ENCODE peak calls at places on chromosomes 2 and 18, in five cellular contexts. A is GM12878, O is uterus, Q is breast epithelium, Z is SK-N-SH. L is an unnamed sample.

GRCh38 chr2:38656866-38657265 is 9.0 kb upstream of the GALM start:
- DNase-seq in A (no peak), O (no peak), Q (no peak), Z (no peak), L (no peak)

GRCh38 chr2:30252723-30253688 is 21.7 kb downstream of the LBH start:
- DNase-seq in A (no peak), O (peak; percentile 73), Q (no peak), Z (no peak), L (peak; percentile 66)

GRCh38 chr2:241720560-241720959 is 13.9 kb upstream of the D2HGDH start:
- DNase-seq in A (no peak), O (no peak), Q (no peak), Z (peak; percentile 26), L (no peak)

GRCh38 chr2:26448651-26449050 is 29.3 kb downstream of the OTOF start:
- DNase-seq in A (no peak), O (no peak), Q (no peak), Z (no peak), L (no peak)

GRCh38 chr2:36354816-36355156 is 792 bp upstream of the CRIM1 start:
- DNase-seq in A (no peak), O (no peak), Q (no peak), Z (no peak), L (no peak)

GRCh38 chr2:106982350-106982749 is 96.4 kb upstream of the ST6GAL2 start:
- DNase-seq in A (no peak), O (no peak), Q (no peak), Z (no peak), L (no peak)

GRCh38 chr2:39492095-39492590 is 55.1 kb upstream of the MAP4K3 start:
- DNase-seq in A (peak; percentile 91), O (no peak), Q (no peak), Z (no peak), L (no peak)

GRCh38 chr2:177474301-177474700 is 81.7 kb downstream of the AGPS start:
- DNase-seq in A (no peak), O (no peak), Q (no peak), Z (no peak), L (no peak)

GRCh38 chr2:20091305-20091991 is 40.0 kb upstream of the LAPTM4A start:
- DNase-seq in A (no peak), O (peak; percentile 75), Q (peak; percentile 60), Z (no peak), L (no peak)

GRCh38 chr2:23387849-23388248 is 2.9 kb downstream of the KLHL29 start:
- DNase-seq in A (no peak), O (no peak), Q (no peak), Z (no peak), L (no peak)

GRCh38 chr2:102473020-102473419 is at the start of gene SLC9A4:
- DNase-seq in A (no peak), O (no peak), Q (peak; percentile 35), Z (peak; percentile 34), L (no peak)

GRCh38 chr2:27191107-27191829 is 20.6 kb upstream of the ATRAID start:
- DNase-seq in A (no peak), O (peak; percentile 79), Q (peak; percentile 53), Z (peak; percentile 84), L (no peak)

GRCh38 chr2:140311905-140312304 is 1531.7 kb upstream of the NXPH2 start:
- DNase-seq in A (no peak), O (no peak), Q (no peak), Z (no peak), L (no peak)

GRCh38 chr18:75959150-75959549 is 531.6 kb upstream of the SMIM21 start:
- DNase-seq in A (no peak), O (no peak), Q (no peak), Z (no peak), L (no peak)

GRCh38 chr18:75958683-75959082 is 531.2 kb upstream of the SMIM21 start:
- DNase-seq in A (no peak), O (no peak), Q (no peak), Z (no peak), L (no peak)

GRCh38 chr18:75966431-75966830 is 528.6 kb downstream of the ZNF516 start:
- DNase-seq in A (no peak), O (no peak), Q (no peak), Z (no peak), L (no peak)

GRCh38 chr18:75962177-75962576 is 532.9 kb downstream of the ZNF516 start:
- DNase-seq in A (no peak), O (no peak), Q (no peak), Z (no peak), L (no peak)
- TF ChIP-seq CTCF in A (no peak), O (no peak), Q (no peak), Z (no peak), L (no peak)

GRCh38 chr2:10580170-10580539 is 109.6 kb downstream of the NOL10 start:
- DNase-seq in A (no peak), O (no peak), Q (no peak), Z (no peak), L (no peak)
- H3K36me3 ChIP-seq in A (peaks cover 25% of the 10 kb centered on the region), O (no peaks in the 10 kb centered on the region), Q (peaks cover 6% of the 10 kb centered on the region), Z (peaks cover 75% of the 10 kb centered on the region), L (no peaks in the 10 kb centered on the region)

DNA sequence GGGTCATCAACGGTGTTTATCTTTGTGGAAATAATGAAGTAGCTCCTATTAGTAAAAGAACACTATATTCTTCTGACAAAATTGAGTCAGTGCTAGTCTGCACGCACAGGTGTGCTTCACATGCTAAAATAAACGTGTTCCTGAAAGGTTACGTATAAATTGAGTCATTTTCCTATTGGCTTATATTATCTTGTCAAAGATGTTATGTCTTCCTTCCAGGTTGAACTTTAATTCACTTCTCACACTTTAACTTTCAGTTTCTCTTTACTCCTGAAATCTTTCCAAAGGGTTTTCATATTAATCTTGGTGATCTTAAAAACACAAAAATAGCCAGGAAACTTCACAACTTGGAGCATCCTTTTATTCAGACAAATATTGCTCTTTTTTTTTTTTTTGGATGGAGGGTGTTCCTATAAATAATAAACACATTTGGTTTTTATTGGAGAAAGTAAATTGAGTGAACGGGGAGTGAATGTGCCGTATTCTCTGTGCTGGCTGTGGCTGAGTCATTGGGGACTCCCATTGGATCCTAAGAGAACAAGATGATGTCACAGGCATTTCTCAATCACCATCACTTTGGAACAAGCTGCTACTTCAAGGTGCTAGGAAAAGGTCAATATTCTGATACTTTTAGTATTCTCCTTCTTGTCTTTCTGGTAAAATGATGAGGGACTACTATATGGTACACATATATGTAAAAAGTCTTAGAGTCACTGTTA is 150.2 kb upstream of the SPATS2L start:
- DNase-seq in A (no peak), O (peak; percentile 50), Q (no peak), Z (no peak), L (no peak)
- H3K4me3 ChIP-seq in A (no peak overlapping the region), O (peak overlapping the region; percentile 26), Q (peak overlapping the region; percentile 20), Z (peak overlapping the region; percentile 31), L (peak overlapping the region; percentile 1)

GRCh38 chr2:181895788-181896187 is 4.3 kb downstream of the ITPRID2 start:
- DNase-seq in A (no peak), O (no peak), Q (no peak), Z (no peak), L (no peak)

GRCh38 chr2:181900007-181900651 is 8.6 kb downstream of the ITPRID2 start:
- DNase-seq in A (no peak), O (no peak), Q (no peak), Z (no peak), L (no peak)

GRCh38 chr2:181892795-181893435 is 1.4 kb downstream of the ITPRID2 start:
- DNase-seq in A (no peak), O (no peak), Q (no peak), Z (no peak), L (no peak)

GRCh38 chr2:181894381-181894780 is 2.9 kb downstream of the ITPRID2 start:
- DNase-seq in A (no peak), O (no peak), Q (no peak), Z (no peak), L (no peak)

GRCh38 chr2:181896286-181896685 is 4.8 kb downstream of the ITPRID2 start:
- DNase-seq in A (no peak), O (no peak), Q (no peak), Z (no peak), L (no peak)
- TF ChIP-seq CTCF in A (no peak), O (no peak), Q (no peak), Z (no peak), L (no peak)

L was measured in pancreas.